ENCODE peak calls at places on chromosomes 11 and 22, in ten cellular contexts. J is AG04450, B is fibroblast of lung, X is tibial nerve, A is retinal pigment epithelial cell, E is AG04449, P is tibial artery, L is stomach, Q is LNCaP clone FGC, F is fibroblast of the aortic adventitia. R is an unnamed sample.

GRCh38 chr11:35237860-35238715 is 99.1 kb downstream of the CD44 start:
- DNase-seq in F (no peak), J (no peak), B (peak; percentile 65), E (no peak), P (peak; percentile 25), L (peak; percentile 32), Q (no peak), A (peak; percentile 24), X (peak; percentile 64), R (peak; percentile 57)

GRCh38 chr11:2304156-2305139 is 2.6 kb downstream of the TSPAN32 start:
- DNase-seq in B (no peak), A (no peak), Q (no peak), P (no peak), L (peak; percentile 24), E (no peak), J (no peak), F (no peak), X (no peak), R (no peak)

GRCh38 chr11:121794671-121795070 is 321.3 kb downstream of the BLID start:
- DNase-seq in L (no peak), J (no peak), B (no peak), X (no peak), A (no peak), E (no peak), F (no peak), P (no peak), Q (no peak), R (no peak)

GRCh38 chr11:44957051-44957515 is 6.4 kb upstream of the TP53I11 start:
- DNase-seq in Q (no peak), B (no peak), X (no peak), P (no peak), L (no peak), A (no peak), F (no peak), E (no peak), J (no peak), R (no peak)

GRCh38 chr11:74311352-74311926 is at the start of gene P4HA3:
- DNase-seq in L (peak; percentile 77), F (peak; percentile 25), X (peak; percentile 24), E (no peak), P (peak; percentile 55), A (no peak), Q (no peak), J (no peak), B (peak; percentile 46), R (peak; percentile 67)

GRCh38 chr11:60310407-60310998 is 16.6 kb upstream of the MS4A6E start:
- DNase-seq in E (no peak), B (no peak), A (no peak), Q (no peak), P (peak; percentile 65), L (no peak), F (no peak), J (no peak), X (peak; percentile 49), R (no peak)

GRCh38 chr22:38032681-38033521 is 24.3 kb upstream of the PICK1 start:
- DNase-seq in E (no peak), A (no peak), L (no peak), P (no peak), X (peak; percentile 86), B (peak; percentile 82), J (peak; percentile 61), F (peak; percentile 66), Q (no peak), R (no peak)

GRCh38 chr22:50083462-50084081 is 1.7 kb downstream of the MLC1 start:
- DNase-seq in Q (no peak), X (no peak), L (no peak), J (no peak), F (no peak), P (no peak), E (no peak), B (no peak), A (no peak), R (no peak)

GRCh38 chr11:92308366-92308765 is 83.7 kb downstream of the FAT3 start:
- DNase-seq in A (no peak), E (no peak), F (no peak), Q (no peak), J (no peak), L (no peak), B (no peak), P (no peak), X (no peak), R (no peak)

GRCh38 chr11:62588966-62589637 is 2.2 kb downstream of the TUT1 start:
- DNase-seq in F (no peak), B (peak; percentile 21), P (no peak), E (no peak), X (no peak), A (no peak), Q (no peak), L (no peak), J (no peak), R (no peak)

GRCh38 chr11:116601734-116602636 is 170.8 kb downstream of the BUD13 start:
- DNase-seq in E (no peak), P (no peak), Q (no peak), J (no peak), F (peak; percentile 78), X (no peak), L (no peak), A (peak; percentile 0), B (no peak), R (no peak)
- TF ChIP-seq CTCF in E (no peak), P (no peak), Q (no peak), J (no peak), F (no peak), X (no peak), L (no peak), A (no peak), B (no peak), R (no peak)

GRCh38 chr22:19853058-19853878 is 1.4 kb downstream of the GNB1L start:
- DNase-seq in E (no peak), L (no peak), J (no peak), B (no peak), X (no peak), P (no peak), Q (no peak), A (no peak), F (no peak), R (no peak)

GRCh38 chr22:19855504-19856409 is 1.1 kb upstream of the GNB1L start:
- DNase-seq in F (peak; percentile 58), J (no peak), X (peak; percentile 56), L (peak; percentile 56), Q (no peak), B (peak; percentile 41), P (peak; percentile 54), E (no peak), A (no peak), R (no peak)

GRCh38 chr22:19854778-19855503 is at the start of the genes GNB1L and RTL10:
- DNase-seq in J (peak; percentile 88), F (peak; percentile 95), L (peak; percentile 99), X (peak; percentile 90), Q (peak; percentile 88), P (peak; percentile 95), A (peak; percentile 85), E (peak; percentile 51), B (peak; percentile 95), R (peak; percentile 97)

GRCh38 chr22:19852177-19852781 is 2.4 kb downstream of the GNB1L start:
- DNase-seq in Q (no peak), B (no peak), A (no peak), F (no peak), X (no peak), J (no peak), P (peak; percentile 19), L (no peak), E (no peak), R (no peak)

DNA sequence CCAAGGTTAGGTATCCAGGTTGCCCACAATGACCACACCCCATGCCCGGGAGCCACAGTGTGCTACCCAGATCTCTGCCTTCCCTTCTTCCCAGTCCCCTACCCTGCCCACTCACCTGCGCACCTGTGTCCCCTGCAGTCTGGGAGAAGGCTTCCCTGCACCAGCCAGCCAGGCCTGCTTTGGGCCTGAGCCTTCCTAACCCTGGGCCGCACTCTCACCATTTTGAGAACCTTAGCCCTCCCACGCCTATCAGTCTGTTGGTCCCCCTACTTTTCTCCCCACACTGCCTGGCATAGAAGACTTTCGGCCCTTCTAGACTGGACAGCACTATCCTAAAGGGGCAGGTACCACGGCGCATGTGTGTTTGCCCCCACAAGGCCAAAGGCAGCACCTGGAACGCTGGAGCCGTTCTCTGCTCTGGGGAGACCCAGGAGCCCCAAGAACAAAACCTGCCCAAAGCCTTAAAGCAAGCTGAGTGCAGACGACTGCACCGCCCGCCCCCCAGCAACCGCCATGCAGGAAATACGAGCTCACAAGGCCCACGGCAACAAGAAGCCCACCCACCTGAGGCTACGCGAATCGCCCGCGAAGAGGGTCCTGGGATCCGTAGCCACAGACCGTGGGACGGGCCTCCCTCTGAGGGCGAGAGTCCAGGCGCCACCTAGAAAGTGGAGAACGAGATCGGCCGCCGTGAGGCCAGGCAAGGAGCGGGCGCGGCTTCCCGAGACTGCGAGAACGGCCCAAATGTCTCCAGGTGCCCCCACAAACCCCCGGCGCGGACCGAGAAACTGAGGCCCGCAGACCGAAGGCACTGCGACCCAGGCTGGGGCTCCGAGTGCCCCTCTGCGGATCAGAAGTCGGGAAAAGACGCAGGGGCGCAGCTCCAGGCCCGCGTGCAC is 546 bp downstream of the GNB1L start:
- DNase-seq in L (peak; percentile 25), F (no peak), Q (no peak), J (no peak), E (no peak), A (no peak), X (no peak), B (peak; percentile 18), P (peak; percentile 19), R (no peak)
- TF ChIP-seq CTCF in L (no peak), F (no peak), Q (no peak), J (no peak), E (no peak), A (no peak), X (no peak), B (no peak), P (no peak), R (no peak)

GRCh38 chr11:11407065-11407737 is 54.2 kb upstream of the CSNK2A3 start:
- DNase-seq in F (no peak), J (no peak), E (no peak), A (no peak), Q (no peak), X (no peak), L (no peak), P (peak; percentile 60), B (no peak), R (no peak)
- TF ChIP-seq CTCF in F (no peak), J (no peak), E (no peak), A (no peak), Q (no peak), X (no peak), L (no peak), P (no peak), B (no peak), R (no peak)

DNA sequence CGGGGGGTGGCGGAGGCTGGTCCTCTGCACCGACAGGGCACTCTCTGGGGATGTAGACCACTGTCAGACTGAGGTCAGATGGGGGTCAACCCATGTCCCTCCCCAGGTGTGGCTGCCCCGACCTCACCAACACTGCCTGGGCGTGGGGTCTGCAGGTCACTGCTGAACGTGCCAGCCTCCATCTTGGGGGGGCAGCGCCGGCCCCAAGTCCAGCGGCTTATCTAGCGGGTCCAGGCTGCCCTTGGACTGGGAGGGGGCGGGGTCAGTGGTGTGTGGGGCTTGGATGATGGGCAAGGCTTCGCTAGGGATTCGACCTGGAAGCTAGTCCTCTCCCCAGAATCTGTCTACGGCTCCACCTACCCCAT is 178.2 kb downstream of the IGLL1 start:
- DNase-seq in A (no peak), P (no peak), J (no peak), L (no peak), Q (no peak), F (no peak), X (no peak), E (no peak), B (no peak), R (no peak)
- TF ChIP-seq CTCF in A (no peak), P (no peak), J (no peak), L (no peak), Q (no peak), F (no peak), X (no peak), E (no peak), B (no peak), R (no peak)